ENCODE peak calls at places on chromosomes 5 and 9, in eight cellular contexts. Z, O, P, K, T, R, L and B are unnamed samples.

GRCh38 chr5:57311921-57312320 is 138.1 kb downstream of the GPBP1 start:
- DNase-seq in Z (no peak), O (no peak), P (no peak), K (no peak), T (no peak), R (no peak), L (no peak), B (no peak)

GRCh38 chr9:35967042-35967441 is 9.1 kb upstream of the OR2S2 start:
- DNase-seq in Z (no peak), O (no peak), P (no peak), K (no peak), T (no peak), R (no peak), L (no peak), B (no peak)

GRCh38 chr9:120344230-120344629 is 235.7 kb downstream of the CDK5RAP2 start:
- DNase-seq in Z (no peak), O (no peak), P (no peak), K (no peak), T (peak; percentile 67), R (no peak), L (peak; percentile 32), B (no peak)

GRCh38 chr9:37987467-37987981 is 81.5 kb downstream of the SHB start:
- DNase-seq in Z (no peak), O (no peak), P (no peak), K (no peak), T (no peak), R (no peak), L (no peak), B (no peak)

GRCh38 chr5:156182174-156182967 is 144.6 kb upstream of the SGCD start:
- DNase-seq in Z (no peak), O (no peak), P (no peak), K (no peak), T (no peak), R (no peak), L (no peak), B (no peak)

GRCh38 chr5:112757468-112758208 is 20.0 kb downstream of the APC start:
- DNase-seq in Z (no peak), O (peak; percentile 33), P (no peak), K (peak; percentile 58), T (peak; percentile 57), R (peak; percentile 79), L (peak; percentile 32), B (peak; percentile 77)

GRCh38 chr5:172450861-172451695 is 3.2 kb downstream of the SH3PXD2B start:
- DNase-seq in Z (peak; percentile 43), O (no peak), P (peak; percentile 54), K (no peak), T (peak; percentile 69), R (peak; percentile 62), L (no peak), B (peak; percentile 72)

GRCh38 chr9:114776683-114777399 is 29.0 kb downstream of the TNFSF15 start:
- DNase-seq in Z (no peak), O (no peak), P (no peak), K (no peak), T (no peak), R (no peak), L (no peak), B (no peak)

GRCh38 chr5:96402500-96402899 is 30.5 kb downstream of the PCSK1 start:
- DNase-seq in Z (no peak), O (no peak), P (no peak), K (no peak), T (no peak), R (no peak), L (no peak), B (no peak)

GRCh38 chr9:130834371-130835311 is at the start of gene ABL1:
- DNase-seq in Z (peak; percentile 77), O (peak; percentile 58), P (peak; percentile 60), K (peak; percentile 47), T (peak; percentile 92), R (peak; percentile 70), L (peak; percentile 61), B (peak; percentile 78)

GRCh38 chr5:118548761-118549160 is 439.6 kb downstream of the DTWD2 start:
- DNase-seq in Z (no peak), O (no peak), P (no peak), K (no peak), T (peak; percentile 31), R (no peak), L (peak; percentile 72), B (no peak)

GRCh38 chr5:37787742-37788141 is 52.1 kb downstream of the GDNF start:
- DNase-seq in Z (no peak), O (no peak), P (no peak), K (no peak), T (peak; percentile 31), R (no peak), L (no peak), B (no peak)

GRCh38 chr9:89137548-89138462 is 40.8 kb downstream of the SHC3 start:
- DNase-seq in Z (peak; percentile 42), O (no peak), P (no peak), K (no peak), T (peak; percentile 74), R (no peak), L (peak; percentile 87), B (no peak)

GRCh38 chr5:88607492-88607891 is 275.5 kb downstream of the MEF2C start:
- DNase-seq in Z (no peak), O (no peak), P (no peak), K (no peak), T (no peak), R (no peak), L (no peak), B (no peak)

GRCh38 chr5:90709323-90710148 is 150.9 kb downstream of the ADGRV1 start:
- DNase-seq in Z (peak; percentile 1), O (peak; percentile 27), P (no peak), K (peak; percentile 6), T (peak; percentile 66), R (peak; percentile 31), L (peak; percentile 5), B (peak; percentile 31)